ENCODE peak calls at places on chromosome 2, in nine cellular contexts. R is fibroblast of mammary gland; T is NCI-H526 treated with DMSO at 0.1 percent for 48 hours; V is activated CD8-positive, alpha-beta memory T cell treated with anti-CD3 and anti-CD28 coated beads for 48 hours; L is OCI-LY7; D is NCI-H774; J is nucleus accumbens; U is naive thymus-derived CD4-positive, alpha-beta T cell; S is ELF-1. Q is an unnamed sample.

GRCh38 chr2:113886479-113887383 is 3.2 kb upstream of the ACTR3 start:
- DNase-seq in R (peak; percentile 91), T (no peak), V (no peak), L (peak; percentile 89), D (no peak), J (no peak), U (peak; percentile 59), S (no peak), Q (no peak)

GRCh38 chr2:222941510-222942032 is 80.7 kb downstream of the ACSL3 start:
- DNase-seq in R (no peak), T (no peak), V (no peak), L (no peak), D (no peak), J (no peak), U (no peak), S (no peak), Q (no peak)

GRCh38 chr2:119174993-119175347 is 16.4 kb upstream of the C1QL2 start:
- DNase-seq in R (no peak), T (no peak), V (no peak), L (no peak), D (no peak), J (no peak), U (no peak), S (peak; percentile 45), Q (no peak)

GRCh38 chr2:37198681-37199065 is 2.4 kb downstream of the CEBPZOS start:
- DNase-seq in R (no peak), T (no peak), V (no peak), L (no peak), D (no peak), J (no peak), U (no peak), S (no peak), Q (no peak)

GRCh38 chr2:30236591-30237245 is 5.4 kb downstream of the LBH start:
- DNase-seq in R (no peak), T (no peak), V (no peak), L (no peak), D (no peak), J (no peak), U (peak; percentile 20), S (no peak), Q (no peak)

GRCh38 chr2:103656558-103656957 is 894.7 kb downstream of the TMEM182 start:
- DNase-seq in R (no peak), T (no peak), V (no peak), L (peak; percentile 0), D (no peak), J (no peak), U (no peak), S (no peak), Q (no peak)

GRCh38 chr2:109611467-109612095 is 2.2 kb downstream of the SEPTIN10 start:
- DNase-seq in R (peak; percentile 85), T (no peak), V (no peak), L (no peak), D (no peak), J (no peak), U (no peak), S (no peak), Q (no peak)

GRCh38 chr2:161044095-161044874 is 115.9 kb upstream of the TANK start:
- DNase-seq in R (peak; percentile 72), T (no peak), V (no peak), L (no peak), D (no peak), J (no peak), U (no peak), S (no peak), Q (no peak)

GRCh38 chr2:166106431-166107015 is 21.3 kb downstream of the SCN1A start:
- DNase-seq in R (peak; percentile 55), T (peak; percentile 11), V (no peak), L (peak; percentile 17), D (no peak), J (no peak), U (no peak), S (peak; percentile 28), Q (no peak)

GRCh38 chr2:202039278-202040100 is 5.8 kb downstream of the FZD7 start:
- DNase-seq in R (peak; percentile 13), T (no peak), V (no peak), L (no peak), D (no peak), J (no peak), U (no peak), S (peak; percentile 53), Q (no peak)

GRCh38 chr2:108591163-108591562 is 56.9 kb downstream of the LIMS1 start:
- DNase-seq in R (no peak), T (no peak), V (no peak), L (no peak), D (no peak), J (no peak), U (no peak), S (no peak), Q (no peak)

GRCh38 chr2:242030858-242031257 is 161.3 kb downstream of the RTP5 start:
- DNase-seq in R (no peak), T (no peak), V (no peak), L (no peak), D (no peak), J (no peak), U (peak; percentile 19), S (no peak), Q (no peak)

GRCh38 chr2:109382236-109382930 is 231.4 kb downstream of the SEPTIN10 start:
- DNase-seq in R (no peak), T (no peak), V (no peak), L (no peak), D (no peak), J (no peak), U (peak; percentile 3), S (no peak), Q (no peak)

GRCh38 chr2:212135739-212136138 is 402.9 kb downstream of the ERBB4 start:
- DNase-seq in R (peak; percentile 39), T (no peak), V (no peak), L (no peak), D (peak; percentile 50), J (no peak), U (no peak), S (no peak), Q (peak; percentile 79)

GRCh38 chr2:77008925-77009706 is 513.1 kb downstream of the LRRTM4 start:
- DNase-seq in R (peak; percentile 3), T (no peak), V (no peak), L (no peak), D (no peak), J (no peak), U (no peak), S (no peak), Q (no peak)

GRCh38 chr2:27705851-27706622 is 42.3 kb downstream of the SLC4A1AP start:
- DNase-seq in R (peak; percentile 98), T (no peak), V (no peak), L (no peak), D (no peak), J (no peak), U (no peak), S (peak; percentile 45), Q (peak; percentile 24)

GRCh38 chr2:133045787-133046186 is 375.8 kb upstream of the LYPD1 start:
- DNase-seq in R (no peak), T (no peak), V (no peak), L (no peak), D (no peak), J (no peak), U (no peak), S (no peak), Q (no peak)

GRCh38 chr2:152974146-152974545 is 255.7 kb downstream of the ARL6IP6 start:
- DNase-seq in R (no peak), T (no peak), V (no peak), L (no peak), D (no peak), J (no peak), U (no peak), S (no peak), Q (no peak)

GRCh38 chr2:232842689-232843088 is 27.4 kb upstream of the SNORC start:
- DNase-seq in R (no peak), T (no peak), V (no peak), L (no peak), D (no peak), J (no peak), U (no peak), S (no peak), Q (no peak)

GRCh38 chr2:98805412-98806265 is 74.7 kb upstream of the MGAT4A start:
- DNase-seq in R (peak; percentile 55), T (no peak), V (no peak), L (no peak), D (no peak), J (no peak), U (no peak), S (peak; percentile 51), Q (no peak)

GRCh38 chr2:132733119-132733518 is 63.1 kb upstream of the LYPD1 start:
- DNase-seq in R (no peak), T (no peak), V (no peak), L (no peak), D (no peak), J (no peak), U (no peak), S (no peak), Q (no peak)

GRCh38 chr2:115161531-115162453 is 719.4 kb downstream of the DPP10 start:
- DNase-seq in R (no peak), T (no peak), V (no peak), L (no peak), D (peak; percentile 74), J (no peak), U (no peak), S (peak; percentile 67), Q (no peak)

GRCh38 chr2:113211226-113212105 is 37.7 kb downstream of the PSD4 start:
- DNase-seq in R (peak; percentile 71), T (no peak), V (no peak), L (no peak), D (no peak), J (no peak), U (no peak), S (peak; percentile 37), Q (no peak)

GRCh38 chr2:29270606-29271005 is 155.4 kb downstream of the CLIP4 start:
- DNase-seq in R (no peak), T (no peak), V (no peak), L (no peak), D (no peak), J (no peak), U (no peak), S (no peak), Q (no peak)

GRCh38 chr2:240232264-240232915 is 91.9 kb upstream of the OTOS start:
- DNase-seq in R (no peak), T (no peak), V (no peak), L (no peak), D (no peak), J (no peak), U (no peak), S (no peak), Q (no peak)

GRCh38 chr2:230434677-230435324 is 18.8 kb downstream of the SP100 start:
- DNase-seq in R (peak; percentile 58), T (no peak), V (no peak), L (no peak), D (no peak), J (no peak), U (no peak), S (no peak), Q (no peak)

GRCh38 chr2:110872521-110872920 is 140.1 kb downstream of the ACOXL start:
- DNase-seq in R (no peak), T (no peak), V (no peak), L (peak; percentile 30), D (no peak), J (no peak), U (no peak), S (no peak), Q (no peak)

GRCh38 chr2:109614715-109615636 is 812 bp downstream of the SOWAHC start:
- DNase-seq in R (no peak), T (no peak), V (no peak), L (no peak), D (peak; percentile 22), J (no peak), U (peak; percentile 24), S (peak; percentile 67), Q (no peak)

GRCh38 chr2:45710468-45710867 is 59.0 kb downstream of the PRKCE start:
- DNase-seq in R (no peak), T (no peak), V (no peak), L (no peak), D (no peak), J (no peak), U (no peak), S (no peak), Q (no peak)

GRCh38 chr2:191665286-191665685 is 12.7 kb upstream of the NABP1 start:
- DNase-seq in R (peak; percentile 81), T (no peak), V (no peak), L (no peak), D (no peak), J (no peak), U (no peak), S (no peak), Q (no peak)

Q was measured in SHP77 treated with DMSO at 0.1 percent for 48 hours.